ENCODE peak calls at places on chromosomes 12 and 14, in six cellular contexts. W is K562, Y is SK-N-SH, R is H1, H is HCT116, A is HepG2. S is an unnamed sample.

GRCh38 chr12:8709124-8709830 is 11.5 kb downstream of the RIMKLB start:
- DNase-seq in W (no peak), Y (no peak), H (no peak), R (no peak), A (no peak), S (no peak)

GRCh38 chr12:114163766-114164165 is 197.6 kb upstream of the RBM19 start:
- DNase-seq in R (no peak), H (peak), A (peak), W (no peak), Y (no peak), S (no peak)

GRCh38 chr14:57970594-57970993 is 104.7 kb upstream of the SLC35F4 start:
- DNase-seq in W (no peak), Y (no peak), H (no peak), A (no peak), R (no peak), S (no peak)

GRCh38 chr12:65655074-65655493 is 169.2 kb upstream of the HMGA2 start:
- DNase-seq in H (no peak), W (peak), Y (no peak), R (no peak), A (no peak), S (no peak)

GRCh38 chr12:119869720-119870119 is 7.4 kb downstream of the CIT start:
- DNase-seq in Y (no peak), A (no peak), H (peak), W (peak), R (no peak), S (no peak)

GRCh38 chr14:66944872-66945271 is 244.4 kb upstream of the GARIN2 start:
- DNase-seq in A (peak), H (peak), Y (no peak), R (no peak), W (no peak), S (no peak)

GRCh38 chr12:49535921-49536525 is 2.8 kb upstream of the KCNH3 start:
- DNase-seq in A (no peak), Y (no peak), R (no peak), H (no peak), W (no peak), S (no peak)

GRCh38 chr14:68894802-68895201 is 84.3 kb downstream of the ACTN1 start:
- DNase-seq in Y (no peak), A (no peak), R (no peak), W (no peak), H (no peak), S (no peak)

GRCh38 chr12:129351481-129351880 is 498.2 kb downstream of the GLT1D1 start:
- DNase-seq in H (no peak), R (no peak), Y (no peak), W (no peak), A (no peak), S (no peak)

GRCh38 chr12:113899844-113900471 is 66.2 kb downstream of the RBM19 start:
- DNase-seq in Y (no peak), R (no peak), H (no peak), W (no peak), A (no peak), S (no peak)

GRCh38 chr14:78358631-78359030 is 188.5 kb downstream of the NRXN3 start:
- DNase-seq in H (no peak), Y (no peak), R (no peak), W (no peak), A (no peak), S (no peak)

GRCh38 chr12:70920251-70920851 is at the start of gene PTPRR:
- DNase-seq in W (no peak), Y (peak), A (no peak), H (no peak), R (peak), S (no peak)

GRCh38 chr12:20946732-20947131 is 136.2 kb downstream of the SLCO1B3 start:
- DNase-seq in A (peak), R (peak), W (peak), Y (peak), H (peak), S (peak)

GRCh38 chr12:81005635-81006034 is 67.9 kb upstream of the LIN7A start:
- DNase-seq in Y (no peak), H (no peak), R (no peak), A (no peak), W (no peak), S (no peak)

GRCh38 chr14:25116607-25117006 is 66.7 kb upstream of the STXBP6 start:
- DNase-seq in H (no peak), W (no peak), Y (no peak), R (no peak), A (no peak), S (no peak)

GRCh38 chr14:102759416-102759815 is 17.8 kb upstream of the TRAF3 start:
- DNase-seq in R (no peak), A (no peak), H (no peak), Y (no peak), W (no peak), S (no peak)

GRCh38 chr12:91100901-91101300 is 10.4 kb downstream of the LUM start:
- DNase-seq in Y (no peak), W (no peak), A (no peak), H (no peak), R (no peak), S (no peak)

GRCh38 chr14:58637391-58638230 is at the start of gene DACT1:
- DNase-seq in A (no peak), H (no peak), Y (peak), R (peak), W (peak), S (no peak)

GRCh38 chr12:101995684-101996083 is 66.1 kb downstream of the WASHC3 start:
- DNase-seq in A (no peak), W (no peak), Y (no peak), R (no peak), H (no peak), S (no peak)

GRCh38 chr14:101135796-101136742 is 232.5 kb upstream of the RTL1 start:
- DNase-seq in Y (peak), R (no peak), W (no peak), H (no peak), A (no peak), S (no peak)

GRCh38 chr14:77565289-77566081 is 51.0 kb downstream of the SPTLC2 start:
- DNase-seq in H (no peak), A (no peak), R (no peak), W (no peak), Y (no peak), S (no peak)

GRCh38 chr12:76785407-76785806 is 21.5 kb downstream of the ZDHHC17 start:
- DNase-seq in R (no peak), H (no peak), Y (no peak), W (no peak), A (no peak), S (no peak)

GRCh38 chr12:106118-106561 is 39.6 kb downstream of the IQSEC3 start:
- DNase-seq in R (no peak), Y (no peak), W (no peak), H (peak), A (peak), S (no peak)

GRCh38 chr12:113955109-113955970 is 10.8 kb downstream of the RBM19 start:
- DNase-seq in A (peak), W (no peak), R (peak), Y (peak), H (peak), S (peak)

GRCh38 chr14:50926851-50927386 is 17.4 kb downstream of the PYGL start:
- DNase-seq in H (no peak), R (no peak), Y (no peak), W (peak), A (no peak), S (no peak)

GRCh38 chr12:30622509-30622908 is 73.2 kb downstream of the IPO8 start:
- DNase-seq in Y (no peak), H (no peak), A (no peak), R (no peak), W (no peak), S (no peak)

GRCh38 chr12:96907681-96908163 is 665 bp downstream of the NEDD1 start:
- DNase-seq in A (peak), W (peak), H (no peak), R (peak), Y (peak), S (no peak)

GRCh38 chr14:90721619-90722305 is 94.5 kb downstream of the TTC7B start:
- DNase-seq in W (no peak), A (no peak), Y (no peak), H (peak), R (peak), S (no peak)

GRCh38 chr14:99523661-99524050 is 42.4 kb downstream of the CCNK start:
- DNase-seq in Y (no peak), W (no peak), R (no peak), H (no peak), A (no peak), S (no peak)

GRCh38 chr14:22563987-22564386 is 25.0 kb downstream of the DAD1 start:
- DNase-seq in R (no peak), Y (no peak), H (no peak), W (no peak), A (no peak), S (no peak)

GRCh38 chr12:12141000-12141399 is 70.3 kb downstream of the BCL2L14 start:
- DNase-seq in A (no peak), R (no peak), Y (no peak), H (no peak), W (no peak), S (no peak)

GRCh38 chr12:11666651-11667050 is 17.2 kb downstream of the ETV6 start:
- DNase-seq in R (no peak), Y (no peak), A (no peak), W (no peak), H (no peak), S (no peak)

GRCh38 chr14:99654235-99655000 is 9.5 kb downstream of the HHIPL1 start:
- DNase-seq in W (no peak), R (no peak), Y (no peak), H (no peak), A (no peak), S (peak)

GRCh38 chr12:31370645-31371620 is 45.0 kb upstream of the SINHCAF start:
- DNase-seq in H (no peak), W (peak), Y (no peak), A (peak), R (peak), S (no peak)

GRCh38 chr12:96864335-96864734 is 42.7 kb upstream of the NEDD1 start:
- DNase-seq in A (no peak), R (no peak), W (no peak), Y (no peak), H (no peak), S (no peak)

GRCh38 chr12:75706786-75707605 is 195.6 kb upstream of the KRR1 start:
- DNase-seq in Y (peak), W (peak), R (no peak), H (no peak), A (no peak), S (no peak)

GRCh38 chr12:110930348-110931314 is 10.3 kb upstream of the MYL2 start:
- DNase-seq in R (peak), A (no peak), H (no peak), W (no peak), Y (no peak), S (no peak)

GRCh38 chr14:77094672-77095284 is 3.3 kb upstream of the CIPC start:
- DNase-seq in H (peak), W (peak), Y (peak), A (peak), R (peak), S (peak)

GRCh38 chr12:53427905-53428594 is 4.4 kb downstream of the AMHR2 start:
- DNase-seq in W (no peak), H (peak), A (no peak), R (no peak), Y (no peak), S (no peak)
- TF ChIP-seq JUND in W (no peak), H (peak), A (no peak), R (no peak), Y (peak), S (no peak)

GRCh38 chr14:20429801-20430669 is 5.9 kb downstream of the KLHL33 start:
- DNase-seq in W (peak), H (no peak), Y (no peak), A (peak), R (no peak), S (no peak)
- TF ChIP-seq JUND in W (no peak), H (no peak), Y (no peak), A (no peak), R (no peak), S (no peak)

GRCh38 chr12:94749890-94750289 is 99.5 kb upstream of the TMCC3 start:
- DNase-seq in W (no peak), Y (no peak), R (no peak), H (no peak), A (no peak), S (no peak)
- TF ChIP-seq JUND in W (no peak), Y (no peak), R (no peak), H (no peak), A (no peak), S (no peak)

GRCh38 chr14:74401504-74402241 is 24.3 kb downstream of the SYNDIG1L start:
- DNase-seq in W (peak), Y (peak), A (no peak), R (peak), H (no peak), S (no peak)
- TF ChIP-seq JUND in W (no peak), Y (no peak), A (no peak), R (no peak), H (no peak), S (no peak)

DNA sequence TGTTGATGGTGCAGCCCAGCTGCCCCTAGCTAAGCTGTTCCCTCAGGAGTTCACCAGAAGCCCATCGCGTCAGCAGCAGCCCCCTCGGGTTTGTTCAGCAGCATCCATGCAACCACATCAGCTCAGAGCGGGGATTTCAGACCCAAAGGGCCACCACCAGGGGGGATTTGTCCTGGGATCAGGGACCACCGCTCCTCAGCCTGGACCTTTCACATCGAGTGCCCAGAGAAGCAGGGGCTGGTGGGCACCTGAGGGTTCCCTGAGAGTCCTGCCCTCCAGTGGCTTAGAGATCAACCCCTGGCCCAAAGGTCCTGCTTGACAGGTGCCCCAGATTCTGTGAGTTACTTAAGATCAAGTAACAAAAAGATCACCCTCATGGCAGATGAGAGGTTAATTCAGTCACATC is 65.9 kb upstream of the C14orf180 start:
- DNase-seq in H (no peak), A (no peak), W (no peak), R (peak), Y (no peak), S (no peak)
- TF ChIP-seq JUND in H (no peak), A (no peak), W (no peak), R (no peak), Y (no peak), S (no peak)